ENCODE peak calls at places on chromosomes 2 and 18, in four cellular contexts. A is neural progenitor cell, W is lung, M is endothelial cell of umbilical vein. E is an unnamed sample.

GRCh38 chr18:46915800-46916550 is 1.3 kb downstream of the PIAS2 start:
- DNase-seq in A (no peak), W (no peak), M (no peak), E (no peak)

GRCh38 chr2:8239402-8240127 is 442.3 kb upstream of the ID2 start:
- DNase-seq in A (peak), W (no peak), M (no peak), E (no peak)

GRCh38 chr2:135168119-135168872 is 116.2 kb downstream of the RAB3GAP1 start:
- DNase-seq in A (no peak), W (no peak), M (no peak), E (no peak)

GRCh38 chr2:240727439-240727838 is 35.8 kb downstream of the AQP12A start:
- DNase-seq in A (no peak), W (no peak), M (no peak), E (no peak)

GRCh38 chr18:27778441-27778840 is 398.5 kb downstream of the CDH2 start:
- DNase-seq in A (peak), W (no peak), M (peak), E (no peak)

GRCh38 chr2:121722479-121722878 is 14.2 kb downstream of the NIFK start:
- DNase-seq in A (no peak), W (no peak), M (no peak), E (no peak)

GRCh38 chr2:54673501-54673998 is 49.9 kb upstream of the EML6 start:
- DNase-seq in A (no peak), W (peak), M (peak), E (no peak)

GRCh38 chr2:165193178-165193777 is 10.6 kb downstream of the SCN3A start:
- DNase-seq in A (no peak), W (no peak), M (no peak), E (no peak)

GRCh38 chr2:161910200-161910599 is 163.8 kb downstream of the DPP4 start:
- DNase-seq in A (no peak), W (no peak), M (no peak), E (no peak)

GRCh38 chr2:23578964-23579671 is 194.1 kb downstream of the KLHL29 start:
- DNase-seq in A (no peak), W (no peak), M (peak), E (no peak)
- TF ChIP-seq CTCF in A (no peak), W (no peak), M (no peak), E (peak)

GRCh38 chr2:6353669-6354068 is 512.0 kb downstream of the CMPK2 start:
- DNase-seq in A (no peak), W (no peak), M (no peak), E (no peak)
- H3K27ac ChIP-seq in A (no peak), W (no peak), M (no peak), E (no peak)

DNA sequence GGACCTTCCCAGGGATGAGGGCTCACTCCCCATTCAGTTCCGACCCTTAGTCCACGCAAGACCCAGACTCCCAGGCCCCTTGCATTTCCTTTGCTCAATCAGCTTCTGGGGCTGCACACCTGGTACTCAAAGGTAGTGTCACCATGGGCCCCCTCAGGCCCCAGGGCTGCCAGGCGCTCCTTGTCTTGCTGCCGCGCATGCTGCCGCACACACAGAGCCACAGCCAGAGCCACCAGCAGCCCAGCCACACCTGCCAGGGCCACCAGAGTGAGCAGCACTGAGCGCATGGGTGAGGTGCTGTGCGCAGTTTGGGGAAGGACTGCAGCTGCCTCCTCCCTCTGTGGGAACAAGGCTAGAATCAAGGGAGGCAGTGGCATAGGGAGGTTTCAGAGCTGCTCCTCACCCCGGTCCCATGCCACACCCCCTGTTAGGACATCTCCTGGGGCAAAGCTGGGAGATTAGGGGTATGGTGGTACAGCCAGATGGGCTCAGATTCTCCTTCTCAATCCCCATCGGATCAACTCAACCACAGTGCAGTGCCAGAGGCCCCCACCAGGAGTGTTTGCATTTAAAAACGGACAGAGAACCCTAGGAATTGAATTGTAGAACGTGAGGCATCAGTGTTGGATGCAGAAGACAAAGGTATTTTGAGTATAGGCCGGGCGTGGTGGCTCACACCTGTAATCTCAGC is 11.3 kb downstream of the PTPRN start:
- DNase-seq in A (peak), W (no peak), M (no peak), E (no peak)
- TF ChIP-seq CTCF in A (no peak), W (no peak), M (peak), E (no peak)

DNA sequence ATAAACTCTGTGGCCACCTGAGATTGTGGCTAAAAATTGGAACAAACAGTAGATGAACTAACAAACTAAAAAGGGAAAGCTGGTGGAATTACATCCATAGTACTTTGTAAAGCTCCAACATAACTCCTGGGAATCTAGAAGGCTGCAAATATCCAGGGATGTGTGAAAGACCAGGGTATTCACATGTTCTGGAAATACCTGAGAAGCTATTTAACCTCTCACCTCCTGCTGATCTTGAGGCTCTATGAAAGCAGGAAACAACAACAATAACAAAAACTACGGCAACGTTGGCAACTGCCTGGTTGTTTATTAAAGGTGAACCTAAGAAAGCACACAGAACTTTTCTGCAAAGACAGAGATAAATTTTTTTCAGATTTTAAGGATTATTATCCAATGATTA is 171.3 kb downstream of the CCDC178 start:
- DNase-seq in A (no peak), W (no peak), M (no peak), E (no peak)
- H3K27ac ChIP-seq in A (no peak), W (no peak), M (no peak), E (no peak)

GRCh38 chr2:206245178-206245778 is 29.2 kb upstream of the ZDBF2 start:
- DNase-seq in A (no peak), W (no peak), M (no peak), E (no peak)

GRCh38 chr2:206255003-206255402 is 19.5 kb upstream of the ZDBF2 start:
- DNase-seq in A (peak), W (no peak), M (no peak), E (no peak)

GRCh38 chr2:206253125-206253787 is 21.2 kb upstream of the ZDBF2 start:
- DNase-seq in A (peak), W (no peak), M (no peak), E (no peak)

DNA sequence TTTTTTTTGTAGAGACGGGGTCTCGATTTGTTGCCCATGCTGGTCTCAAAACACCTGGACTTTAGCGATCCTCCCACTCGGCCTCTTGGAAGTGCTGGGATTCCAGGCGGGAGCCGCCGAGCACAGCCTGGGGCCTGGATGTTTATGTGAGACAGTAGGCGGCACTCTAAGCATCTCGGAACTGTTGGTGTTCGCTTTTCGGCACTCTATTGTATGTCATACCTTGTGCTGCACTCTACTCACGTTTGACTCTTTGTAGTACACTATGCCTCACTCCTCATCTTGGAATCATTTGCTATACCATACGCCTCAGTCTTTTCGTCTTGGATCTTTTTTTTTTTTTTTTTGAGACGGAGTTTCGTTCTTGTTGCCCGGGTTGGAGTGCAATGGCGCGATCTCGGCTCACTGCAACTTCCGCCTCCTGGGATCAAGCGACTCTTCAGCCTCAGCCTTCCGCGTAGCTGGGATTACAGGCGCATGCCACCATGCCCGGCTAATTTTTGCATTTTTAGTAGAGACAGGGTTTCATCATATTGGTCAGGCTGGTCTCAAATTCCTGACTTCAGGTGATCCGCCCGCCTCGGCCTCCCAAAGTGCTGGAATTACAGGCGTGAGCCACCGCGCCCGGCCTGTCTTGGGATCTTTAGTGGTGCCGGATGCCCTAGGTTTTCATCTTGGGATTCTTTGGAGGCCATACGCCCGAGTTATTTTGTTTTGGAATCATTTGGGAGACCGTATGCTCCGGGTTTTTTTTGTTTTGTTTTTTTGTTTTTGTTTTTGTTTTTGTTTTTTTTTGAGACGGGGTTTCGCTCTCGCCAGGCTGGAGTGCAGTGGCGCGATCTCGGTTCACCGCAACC is 24.2 kb upstream of the ZDBF2 start:
- DNase-seq in A (peak), W (no peak), M (peak), E (no peak)
- TF ChIP-seq CTCF in A (peak), W (no peak), M (peak), E (no peak)

GRCh38 chr2:200622106-200622505 is 36.3 kb downstream of the AOX1 start:
- DNase-seq in A (no peak), W (no peak), M (no peak), E (no peak)
- H3K27ac ChIP-seq in A (no peak), W (no peak), M (no peak), E (no peak)

GRCh38 chr18:32674491-32674890 is 98.3 kb downstream of the KLHL14 start:
- DNase-seq in A (peak), W (no peak), M (peak), E (no peak)

GRCh38 chr18:32670727-32671126 is 102.1 kb downstream of the KLHL14 start:
- DNase-seq in A (no peak), W (no peak), M (no peak), E (no peak)

DNA sequence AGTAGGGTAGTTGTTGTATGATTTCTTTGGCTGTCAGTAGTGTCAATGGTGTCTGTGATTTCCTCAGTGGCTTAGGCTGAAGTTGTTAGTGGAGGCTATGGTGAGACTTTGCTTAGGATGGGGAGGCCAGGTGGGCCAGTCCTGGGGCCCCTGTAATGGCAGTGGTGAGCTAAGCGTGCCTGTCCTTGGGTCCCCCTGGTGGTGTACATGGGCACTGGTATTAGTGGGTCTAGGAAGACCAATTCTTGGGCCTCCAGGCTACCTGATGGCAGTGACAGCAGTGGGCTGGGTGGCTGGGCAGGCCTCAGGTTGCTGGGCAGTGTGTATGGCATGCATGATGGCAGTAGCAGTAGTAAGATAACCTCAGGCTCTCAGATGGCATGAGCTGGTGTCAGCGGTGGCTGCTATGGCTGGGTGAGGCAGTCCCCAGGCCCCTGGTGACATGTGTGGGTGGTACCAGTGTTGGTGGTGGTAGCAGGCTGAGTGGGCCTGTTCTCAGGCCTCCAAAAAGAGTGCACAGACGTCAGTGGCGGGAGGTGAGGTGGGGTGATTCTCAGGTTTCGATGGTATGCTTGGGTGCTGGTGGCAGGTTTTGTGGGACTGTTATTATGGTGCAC is 103.2 kb downstream of the KLHL14 start:
- DNase-seq in A (no peak), W (no peak), M (no peak), E (no peak)
- TF ChIP-seq CTCF in A (peak), W (no peak), M (no peak), E (no peak)

GRCh38 chr2:216634317-216635148 is 1.3 kb downstream of the IGFBP2 start:
- DNase-seq in A (peak), W (no peak), M (peak), E (no peak)

GRCh38 chr2:216633616-216634316 is 546 bp downstream of the IGFBP2 start:
- DNase-seq in A (no peak), W (no peak), M (peak), E (no peak)

GRCh38 chr2:216632321-216632951 is 784 bp upstream of the IGFBP2 start:
- DNase-seq in A (peak), W (no peak), M (no peak), E (no peak)

GRCh38 chr2:216635171-216635570 is 2.0 kb downstream of the IGFBP2 start:
- DNase-seq in A (peak), W (no peak), M (peak), E (no peak)

GRCh38 chr2:216632952-216633615 is at the start of gene IGFBP2:
- DNase-seq in A (peak), W (no peak), M (peak), E (no peak)
- H3K27ac ChIP-seq in A (peak), W (no peak), M (no peak), E (no peak)

E was measured in dorsolateral prefrontal cortex.